ENCODE peak calls at places on chromosomes 3 and 15, in six cellular contexts. E is activated CD8-positive, alpha-beta memory T cell treated with anti-CD3 and anti-CD28 coated beads, Interleukin-2, amount 50 U/mL, for 48 hours; T is H7; V is neural progenitor cell; W is frontal cortex; X is left colon. U is an unnamed sample.

GRCh38 chr3:49593046-49593445 is 38.8 kb downstream of the BSN start:
- DNase-seq in E (no peak), T (no peak), V (no peak), W (no peak), X (no peak), U (no peak)

GRCh38 chr3:61632568-61633175 is 71.3 kb downstream of the PTPRG start:
- DNase-seq in E (no peak), T (no peak), V (no peak), W (no peak), X (no peak), U (peak; percentile 27)

GRCh38 chr15:67120009-67120838 is 54.8 kb downstream of the SMAD3 start:
- DNase-seq in E (no peak), T (no peak), V (no peak), W (no peak), X (no peak), U (no peak)

GRCh38 chr3:126354776-126355175 is 2.4 kb downstream of the KLF15 start:
- DNase-seq in E (no peak), T (no peak), V (no peak), W (no peak), X (no peak), U (no peak)

GRCh38 chr3:69379661-69380060 is 6.2 kb downstream of the FRMD4B start:
- DNase-seq in E (no peak), T (no peak), V (no peak), W (no peak), X (no peak), U (no peak)

GRCh38 chr15:43958894-43959330 is 132.1 kb downstream of the WDR76 start:
- DNase-seq in E (no peak), T (peak; percentile 18), V (peak; percentile 2), W (no peak), X (no peak), U (peak; percentile 54)

GRCh38 chr3:74693696-74694393 is 79.4 kb upstream of the CNTN3 start:
- DNase-seq in E (no peak), T (no peak), V (no peak), W (no peak), X (no peak), U (no peak)

GRCh38 chr3:172953576-172953975 is 187.5 kb downstream of the SPATA16 start:
- DNase-seq in E (no peak), T (no peak), V (no peak), W (no peak), X (no peak), U (no peak)

GRCh38 chr3:109899930-109900329 is 562.6 kb upstream of the DPPA4 start:
- DNase-seq in E (no peak), T (peak; percentile 1), V (peak; percentile 69), W (no peak), X (no peak), U (no peak)